ENCODE peak calls at places on chromosomes 12 and 14, in four cellular contexts. One of them, this sample, is unnamed.

GRCh38 chr12:53324779-53325538 is 3.5 kb upstream of the AAAS start:
- DNase-seq in nephron progenitor cell: peak
- DNase-seq in ovary: peak
- DNase-seq in astrocyte: peak
- DNase-seq in this sample: peak

GRCh38 chr12:124123432-124124015 is 150.5 kb downstream of the ZNF664 start:
- DNase-seq in astrocyte: no peak
- DNase-seq in nephron progenitor cell: no peak
- DNase-seq in ovary: no peak
- DNase-seq in this sample: no peak

GRCh38 chr12:53695148-53696138 is 19.6 kb upstream of the ATP5MC2 start:
- DNase-seq in astrocyte: peak
- DNase-seq in ovary: no peak
- DNase-seq in nephron progenitor cell: peak
- DNase-seq in this sample: peak

GRCh38 chr14:32217301-32217700 is 14.2 kb upstream of the RNU6-8 start:
- DNase-seq in astrocyte: no peak
- DNase-seq in ovary: no peak
- DNase-seq in nephron progenitor cell: no peak
- DNase-seq in this sample: no peak

GRCh38 chr12:124500232-124501079 is 67.0 kb downstream of the NCOR2 start:
- DNase-seq in ovary: no peak
- DNase-seq in nephron progenitor cell: peak
- DNase-seq in astrocyte: peak
- DNase-seq in this sample: no peak

GRCh38 chr12:79055926-79056674 is 191.5 kb downstream of the SYT1 start:
- DNase-seq in astrocyte: peak
- DNase-seq in ovary: no peak
- DNase-seq in nephron progenitor cell: no peak
- DNase-seq in this sample: no peak

GRCh38 chr12:9180810-9181209 is 27.4 kb downstream of the PZP start:
- DNase-seq in astrocyte: no peak
- DNase-seq in ovary: no peak
- DNase-seq in nephron progenitor cell: no peak
- DNase-seq in this sample: no peak

GRCh38 chr12:9992296-9992695 is 6.6 kb downstream of the CLEC1B start:
- DNase-seq in nephron progenitor cell: no peak
- DNase-seq in ovary: no peak
- DNase-seq in astrocyte: no peak
- DNase-seq in this sample: no peak

GRCh38 chr12:48334807-48335206 is 15.9 kb downstream of the ZNF641 start:
- DNase-seq in ovary: no peak
- DNase-seq in astrocyte: no peak
- DNase-seq in nephron progenitor cell: no peak
- DNase-seq in this sample: no peak

GRCh38 chr12:5139751-5140150 is 96.1 kb downstream of the KCNA5 start:
- DNase-seq in ovary: no peak
- DNase-seq in nephron progenitor cell: no peak
- DNase-seq in astrocyte: no peak
- DNase-seq in this sample: no peak

GRCh38 chr12:49489154-49489553 is 49.7 kb upstream of the KCNH3 start:
- DNase-seq in nephron progenitor cell: no peak
- DNase-seq in ovary: no peak
- DNase-seq in astrocyte: no peak
- DNase-seq in this sample: no peak

GRCh38 chr12:49487605-49488004 is 51.2 kb upstream of the KCNH3 start:
- DNase-seq in ovary: no peak
- DNase-seq in astrocyte: peak
- DNase-seq in nephron progenitor cell: no peak
- DNase-seq in this sample: no peak

GRCh38 chr12:49491823-49492222 is 47.0 kb upstream of the KCNH3 start:
- DNase-seq in nephron progenitor cell: no peak
- DNase-seq in astrocyte: peak
- DNase-seq in ovary: no peak
- DNase-seq in this sample: no peak

DNA sequence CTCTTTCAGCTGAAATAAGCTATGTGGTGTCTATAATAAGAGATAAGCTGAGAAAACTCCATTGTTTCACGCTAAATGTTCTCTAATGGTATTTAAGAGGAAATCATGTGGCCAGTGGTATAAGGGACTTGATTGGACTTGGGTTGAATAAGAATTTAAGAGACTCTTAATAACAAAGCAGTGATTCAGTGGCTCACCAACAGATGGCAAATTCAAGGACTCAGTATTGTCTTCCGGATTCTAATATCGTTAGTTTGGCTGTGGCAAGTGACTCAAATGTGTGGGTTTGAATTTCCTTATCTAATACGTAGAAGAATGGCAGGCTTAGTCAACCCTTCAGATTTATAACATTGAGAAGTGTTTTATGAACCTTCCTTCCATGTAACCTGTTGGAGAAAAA is 49.1 kb upstream of the KCNH3 start:
- DNase-seq in ovary: no peak
- DNase-seq in nephron progenitor cell: no peak
- DNase-seq in astrocyte: peak
- DNase-seq in this sample: no peak
- TF ChIP-seq CTCF in ovary: no peak
- TF ChIP-seq CTCF in nephron progenitor cell: no peak
- TF ChIP-seq CTCF in astrocyte: peak
- TF ChIP-seq CTCF in this sample: no peak

GRCh38 chr14:62084020-62084419 is 321.8 kb downstream of the SNAPC1 start:
- DNase-seq in ovary: no peak
- DNase-seq in nephron progenitor cell: no peak
- DNase-seq in astrocyte: no peak
- DNase-seq in this sample: no peak

GRCh38 chr14:62081012-62081612 is 318.9 kb downstream of the SNAPC1 start:
- DNase-seq in ovary: no peak
- DNase-seq in nephron progenitor cell: no peak
- DNase-seq in astrocyte: no peak
- DNase-seq in this sample: no peak

GRCh38 chr14:62079035-62079434 is 316.8 kb downstream of the SNAPC1 start:
- DNase-seq in nephron progenitor cell: no peak
- DNase-seq in astrocyte: no peak
- DNase-seq in ovary: no peak
- DNase-seq in this sample: no peak

GRCh38 chr14:62081956-62082355 is 319.7 kb downstream of the SNAPC1 start:
- DNase-seq in astrocyte: no peak
- DNase-seq in ovary: no peak
- DNase-seq in nephron progenitor cell: no peak
- DNase-seq in this sample: no peak

DNA sequence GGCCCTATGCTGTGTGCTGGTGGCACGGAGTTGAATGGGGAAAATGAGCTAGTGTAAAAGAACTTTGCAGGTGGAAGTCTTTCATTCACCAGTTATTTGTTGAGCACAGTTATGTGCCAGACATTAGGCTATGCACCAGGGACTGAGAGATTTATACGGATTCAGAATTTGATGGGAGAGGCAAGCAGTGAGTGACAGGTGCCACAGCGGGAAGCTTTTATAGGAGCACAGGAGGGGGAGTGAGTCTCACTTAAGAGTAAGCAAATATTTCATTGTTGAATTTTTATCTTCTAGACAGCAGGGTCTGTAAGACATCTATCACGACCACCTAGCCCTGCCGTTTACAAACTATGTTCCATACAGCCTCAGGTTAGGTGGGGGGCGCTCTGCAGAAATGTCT is 320.6 kb downstream of the SNAPC1 start:
- DNase-seq in nephron progenitor cell: no peak
- DNase-seq in ovary: no peak
- DNase-seq in astrocyte: no peak
- DNase-seq in this sample: no peak
- TF ChIP-seq CTCF in nephron progenitor cell: no peak
- TF ChIP-seq CTCF in ovary: no peak
- TF ChIP-seq CTCF in astrocyte: no peak
- TF ChIP-seq CTCF in this sample: no peak

DNA sequence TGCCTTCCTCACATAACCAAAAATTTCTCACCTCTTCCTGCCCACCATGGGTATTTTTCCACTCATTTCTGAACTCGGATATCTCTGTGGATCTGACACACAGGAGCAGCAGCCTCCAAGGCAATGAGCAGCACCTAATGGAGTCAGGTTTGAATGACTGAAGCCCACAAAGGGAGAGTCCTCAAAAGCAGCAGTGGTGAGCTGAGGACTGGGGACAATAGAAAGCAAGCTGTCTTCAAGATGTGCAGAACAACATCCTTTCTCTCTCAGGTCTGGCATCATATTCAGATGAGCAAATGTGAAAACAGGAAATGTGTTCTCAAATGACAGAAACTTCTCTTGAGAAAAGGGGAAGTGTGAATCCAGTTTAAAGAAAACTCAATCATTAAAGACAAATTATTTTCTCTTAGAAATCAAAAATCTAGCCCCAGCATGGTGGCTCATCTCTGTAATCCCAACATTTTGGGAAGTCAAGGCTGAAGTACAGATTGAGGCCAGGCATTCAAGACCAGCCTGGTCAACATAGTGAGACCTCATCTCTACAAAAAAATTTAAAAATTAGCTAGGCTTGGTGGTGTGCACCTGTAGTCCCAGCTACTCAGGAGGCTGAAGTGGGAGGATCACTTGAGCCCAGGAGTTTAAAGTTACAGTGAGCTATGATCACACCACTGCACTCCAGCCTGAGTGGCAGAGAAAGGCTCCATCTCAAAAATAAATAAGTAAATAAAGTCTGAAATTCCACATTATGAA is 54.2 kb downstream of the C12orf42 start:
- DNase-seq in nephron progenitor cell: no peak
- DNase-seq in astrocyte: no peak
- DNase-seq in ovary: no peak
- DNase-seq in this sample: no peak
- TF ChIP-seq CTCF in nephron progenitor cell: no peak
- TF ChIP-seq CTCF in astrocyte: no peak
- TF ChIP-seq CTCF in ovary: no peak
- TF ChIP-seq CTCF in this sample: no peak

DNA sequence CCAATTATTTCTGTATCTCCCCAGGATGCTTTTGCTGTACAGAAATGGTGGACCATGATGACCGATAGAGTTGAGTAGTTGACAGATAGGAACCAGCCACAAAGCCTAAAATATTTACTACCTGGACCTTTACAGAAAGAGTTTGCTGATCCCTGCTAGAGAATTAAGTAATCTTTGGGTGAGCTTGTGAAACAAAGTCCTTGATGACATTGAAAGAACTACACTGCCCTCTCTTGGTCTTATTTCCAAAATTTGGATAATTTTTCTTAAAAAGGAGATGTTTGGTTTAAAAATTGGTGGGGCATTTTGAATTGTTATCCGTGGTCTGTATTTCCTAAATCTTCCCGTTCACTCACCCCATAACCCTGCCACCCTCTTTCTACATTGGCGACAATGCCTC is 13.7 kb upstream of the TCTN1 start:
- DNase-seq in ovary: no peak
- DNase-seq in nephron progenitor cell: no peak
- DNase-seq in astrocyte: peak
- DNase-seq in this sample: no peak
- TF ChIP-seq CTCF in ovary: peak
- TF ChIP-seq CTCF in nephron progenitor cell: peak
- TF ChIP-seq CTCF in astrocyte: peak
- TF ChIP-seq CTCF in this sample: peak

GRCh38 chr12:15196678-15197267 is 24.4 kb downstream of the RERG start:
- DNase-seq in astrocyte: no peak
- DNase-seq in nephron progenitor cell: no peak
- DNase-seq in ovary: no peak
- DNase-seq in this sample: no peak

GRCh38 chr12:15194947-15195346 is 26.3 kb downstream of the RERG start:
- DNase-seq in ovary: no peak
- DNase-seq in nephron progenitor cell: no peak
- DNase-seq in astrocyte: no peak
- DNase-seq in this sample: no peak

GRCh38 chr12:15196221-15196620 is 25.0 kb downstream of the RERG start:
- DNase-seq in nephron progenitor cell: no peak
- DNase-seq in ovary: no peak
- DNase-seq in astrocyte: no peak
- DNase-seq in this sample: no peak

GRCh38 chr12:15193927-15194326 is 27.3 kb downstream of the RERG start:
- DNase-seq in nephron progenitor cell: no peak
- DNase-seq in astrocyte: peak
- DNase-seq in ovary: no peak
- DNase-seq in this sample: no peak

DNA sequence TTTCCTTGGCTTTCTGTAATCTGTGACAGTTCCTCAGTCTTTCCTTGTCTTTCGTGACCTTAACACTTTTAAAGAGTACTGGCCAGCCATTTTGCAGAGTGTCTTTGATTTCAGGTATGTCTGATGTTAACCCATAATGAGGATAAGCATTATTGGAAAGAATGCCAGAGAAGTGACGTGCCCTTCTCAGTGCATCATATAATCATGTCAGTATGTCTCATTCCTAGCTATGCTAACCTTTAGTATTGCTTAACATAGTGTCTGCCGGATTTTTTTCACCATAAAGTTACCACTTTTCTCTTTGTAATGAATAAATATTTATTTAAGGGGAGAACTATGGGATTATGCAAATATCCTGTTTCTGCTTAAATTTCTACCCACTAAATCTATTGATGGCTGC is 28.5 kb downstream of the RERG start:
- DNase-seq in astrocyte: no peak
- DNase-seq in nephron progenitor cell: no peak
- DNase-seq in ovary: no peak
- DNase-seq in this sample: no peak
- TF ChIP-seq CTCF in astrocyte: no peak
- TF ChIP-seq CTCF in nephron progenitor cell: no peak
- TF ChIP-seq CTCF in ovary: no peak
- TF ChIP-seq CTCF in this sample: no peak

GRCh38 chr12:54759751-54760150 is 94.6 kb upstream of the MUCL1 start:
- DNase-seq in astrocyte: no peak
- DNase-seq in ovary: no peak
- DNase-seq in nephron progenitor cell: peak
- DNase-seq in this sample: no peak
- TF ChIP-seq CTCF in astrocyte: no peak
- TF ChIP-seq CTCF in ovary: no peak
- TF ChIP-seq CTCF in nephron progenitor cell: peak
- TF ChIP-seq CTCF in this sample: peak

GRCh38 chr12:103269962-103270361 is 225.8 kb downstream of the C12orf42 start:
- DNase-seq in nephron progenitor cell: no peak
- DNase-seq in astrocyte: peak
- DNase-seq in ovary: no peak
- DNase-seq in this sample: no peak
- TF ChIP-seq CTCF in nephron progenitor cell: no peak
- TF ChIP-seq CTCF in astrocyte: no peak
- TF ChIP-seq CTCF in ovary: no peak
- TF ChIP-seq CTCF in this sample: no peak

DNA sequence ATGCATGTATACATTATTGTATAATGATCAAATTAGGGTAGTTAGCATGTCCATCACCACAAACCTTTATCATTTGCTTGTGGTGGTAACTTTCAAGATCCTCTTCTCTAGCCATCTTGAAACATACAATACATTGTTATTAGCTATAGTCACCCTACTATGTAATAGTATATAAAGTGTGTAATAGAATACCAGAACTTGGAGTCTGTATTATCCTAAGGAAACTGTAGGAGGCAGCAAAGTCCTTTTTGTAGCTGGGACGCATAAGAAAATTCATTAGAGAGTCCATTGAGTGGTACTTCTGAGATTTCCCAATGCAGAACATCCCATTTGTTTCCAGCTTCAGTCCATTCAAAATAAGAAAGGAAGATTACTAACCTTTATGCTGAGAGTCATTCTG is 325.9 kb upstream of the LRFN5 start:
- DNase-seq in nephron progenitor cell: no peak
- DNase-seq in astrocyte: no peak
- DNase-seq in ovary: no peak
- DNase-seq in this sample: no peak
- TF ChIP-seq CTCF in nephron progenitor cell: peak
- TF ChIP-seq CTCF in astrocyte: no peak
- TF ChIP-seq CTCF in ovary: no peak
- TF ChIP-seq CTCF in this sample: peak

This sample was measured in right lobe of liver.